ENCODE peak calls at places on chromosomes 6 and 20, in four cellular contexts. One of them, this sample, is unnamed.

GRCh38 chr6:3628143-3628840 is 123.2 kb downstream of the PXDC1 start:
- DNase-seq in uterus: no peak
- DNase-seq in heart left ventricle: no peak
- DNase-seq in HCT116: no peak
- DNase-seq in this sample: no peak

GRCh38 chr20:3616250-3616649 is 46.9 kb downstream of the GFRA4 start:
- DNase-seq in uterus: no peak
- DNase-seq in heart left ventricle: no peak
- DNase-seq in HCT116: no peak
- DNase-seq in this sample: no peak

GRCh38 chr20:44692932-44693476 is 22.2 kb upstream of the CCN5 start:
- DNase-seq in uterus: peak
- DNase-seq in heart left ventricle: peak
- DNase-seq in HCT116: peak
- DNase-seq in this sample: peak

GRCh38 chr6:138162947-138163569 is 1.3 kb downstream of the ARFGEF3 start:
- DNase-seq in uterus: no peak
- DNase-seq in heart left ventricle: no peak
- DNase-seq in HCT116: no peak
- DNase-seq in this sample: no peak

GRCh38 chr20:53598140-53599038 is 4.8 kb upstream of the ZNF217 start:
- DNase-seq in uterus: no peak
- DNase-seq in heart left ventricle: no peak
- DNase-seq in HCT116: no peak
- DNase-seq in this sample: peak

GRCh38 chr6:82251942-82252341 is 4.4 kb upstream of the IBTK start:
- DNase-seq in uterus: no peak
- DNase-seq in heart left ventricle: no peak
- DNase-seq in HCT116: peak
- DNase-seq in this sample: no peak

GRCh38 chr20:20875716-20876115 is 163.3 kb upstream of the RALGAPA2 start:
- DNase-seq in uterus: no peak
- DNase-seq in heart left ventricle: no peak
- DNase-seq in HCT116: no peak
- DNase-seq in this sample: no peak

GRCh38 chr20:25005661-25006060 is 13.1 kb upstream of the APMAP start:
- DNase-seq in uterus: no peak
- DNase-seq in heart left ventricle: no peak
- DNase-seq in HCT116: no peak
- DNase-seq in this sample: no peak

GRCh38 chr20:33796907-33797544 is 14.1 kb upstream of the CHMP4B start:
- DNase-seq in uterus: no peak
- DNase-seq in heart left ventricle: no peak
- DNase-seq in HCT116: peak
- DNase-seq in this sample: no peak

GRCh38 chr6:159654483-159655098 is 38.5 kb downstream of the SOD2 start:
- DNase-seq in uterus: no peak
- DNase-seq in heart left ventricle: no peak
- DNase-seq in HCT116: peak
- DNase-seq in this sample: no peak

GRCh38 chr6:82080767-82081166 is 166.8 kb downstream of the IBTK start:
- DNase-seq in uterus: no peak
- DNase-seq in heart left ventricle: no peak
- DNase-seq in HCT116: no peak
- DNase-seq in this sample: no peak

GRCh38 chr6:72616406-72617015 is 5.4 kb upstream of the KCNQ5 start:
- DNase-seq in uterus: no peak
- DNase-seq in heart left ventricle: no peak
- DNase-seq in HCT116: no peak
- DNase-seq in this sample: no peak

GRCh38 chr6:16420715-16421461 is 182.5 kb downstream of the GMPR start:
- DNase-seq in uterus: no peak
- DNase-seq in heart left ventricle: no peak
- DNase-seq in HCT116: no peak
- DNase-seq in this sample: no peak

GRCh38 chr6:16419636-16420331 is 181.4 kb downstream of the GMPR start:
- DNase-seq in uterus: no peak
- DNase-seq in heart left ventricle: no peak
- DNase-seq in HCT116: no peak
- DNase-seq in this sample: no peak

GRCh38 chr6:16426241-16426640 is 187.9 kb downstream of the GMPR start:
- DNase-seq in uterus: no peak
- DNase-seq in heart left ventricle: no peak
- DNase-seq in HCT116: no peak
- DNase-seq in this sample: no peak

GRCh38 chr6:16420332-16420714 is 181.9 kb downstream of the GMPR start:
- DNase-seq in uterus: no peak
- DNase-seq in heart left ventricle: no peak
- DNase-seq in HCT116: no peak
- DNase-seq in this sample: no peak

DNA sequence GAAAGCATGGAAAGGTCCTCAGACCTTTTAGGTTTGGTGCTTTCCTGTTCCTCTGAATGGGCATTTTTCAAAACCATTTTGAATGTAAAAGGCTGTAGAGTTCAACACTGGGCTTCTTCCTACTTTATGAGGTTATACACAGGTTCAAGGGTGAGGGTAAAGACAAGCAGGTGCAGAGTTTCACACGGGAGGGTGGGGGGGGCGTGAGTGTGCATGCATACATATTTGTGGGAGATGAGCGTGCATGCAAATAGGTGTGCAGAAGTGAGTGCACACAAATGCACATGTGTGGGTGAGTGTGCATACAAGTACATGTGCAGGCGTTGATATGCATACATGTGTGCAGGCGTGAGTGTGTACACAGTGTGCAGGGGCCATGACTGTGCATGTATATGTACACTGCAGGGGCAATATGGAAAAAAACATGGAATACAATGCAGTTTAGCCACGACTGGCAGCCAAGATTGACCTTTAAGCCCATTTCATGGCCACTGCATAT is 183.1 kb downstream of the GMPR start:
- DNase-seq in uterus: no peak
- DNase-seq in heart left ventricle: no peak
- DNase-seq in HCT116: no peak
- DNase-seq in this sample: no peak
- TF ChIP-seq POLR2A in uterus: no peak
- TF ChIP-seq POLR2A in heart left ventricle: no peak
- TF ChIP-seq POLR2A in HCT116: no peak
- TF ChIP-seq POLR2A in this sample: no peak

GRCh38 chr20:49278036-49278816 is at the start of gene ZNFX1:
- DNase-seq in uterus: peak
- DNase-seq in heart left ventricle: peak
- DNase-seq in HCT116: peak
- DNase-seq in this sample: peak

GRCh38 chr20:49275634-49276033 is 2.2 kb downstream of the ZNFX1 start:
- DNase-seq in uterus: no peak
- DNase-seq in heart left ventricle: no peak
- DNase-seq in HCT116: no peak
- DNase-seq in this sample: no peak

GRCh38 chr20:49277786-49278035 is 146 bp downstream of the ZNFX1 start:
- DNase-seq in uterus: no peak
- DNase-seq in heart left ventricle: no peak
- DNase-seq in HCT116: no peak
- DNase-seq in this sample: no peak

GRCh38 chr20:49276201-49276894 is 1.5 kb downstream of the ZNFX1 start:
- DNase-seq in uterus: no peak
- DNase-seq in heart left ventricle: no peak
- DNase-seq in HCT116: no peak
- DNase-seq in this sample: peak

GRCh38 chr20:49276895-49277785 is 717 bp downstream of the ZNFX1 start:
- DNase-seq in uterus: no peak
- DNase-seq in heart left ventricle: peak
- DNase-seq in HCT116: no peak
- DNase-seq in this sample: peak
- TF ChIP-seq POLR2A in uterus: no peak
- TF ChIP-seq POLR2A in heart left ventricle: no peak
- TF ChIP-seq POLR2A in HCT116: no peak
- TF ChIP-seq POLR2A in this sample: no peak

DNA sequence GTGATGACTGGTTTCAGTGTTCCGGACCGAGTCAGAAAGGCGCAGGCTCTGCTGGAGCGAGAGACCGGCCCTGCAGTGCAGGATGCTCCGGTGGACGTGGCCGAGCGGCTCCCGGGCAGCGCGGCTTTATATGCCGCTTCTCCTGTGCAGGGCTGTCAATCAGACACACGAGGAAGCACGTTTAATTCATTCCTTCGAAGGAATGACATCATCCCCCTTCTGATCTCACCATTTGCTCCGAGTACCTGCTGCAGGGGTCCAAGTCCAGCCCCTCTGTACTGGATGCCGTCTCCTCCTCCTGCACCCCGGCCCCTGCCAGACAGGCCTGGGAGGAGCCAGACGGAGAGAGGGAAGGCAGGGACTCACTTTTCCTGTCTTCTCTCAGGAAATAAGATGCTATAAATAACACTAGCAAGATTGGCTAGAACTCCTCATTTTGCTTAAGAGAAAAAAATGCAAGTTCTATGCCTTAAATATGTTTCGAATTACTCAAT is at the start of gene THBS2:
- DNase-seq in uterus: peak
- DNase-seq in heart left ventricle: peak
- DNase-seq in HCT116: no peak
- DNase-seq in this sample: no peak
- TF ChIP-seq POLR2A in uterus: peak
- TF ChIP-seq POLR2A in heart left ventricle: no peak
- TF ChIP-seq POLR2A in HCT116: no peak
- TF ChIP-seq POLR2A in this sample: no peak

GRCh38 chr20:31862157-31862470 is 8.2 kb downstream of the DUSP15 start:
- DNase-seq in uterus: no peak
- DNase-seq in heart left ventricle: no peak
- DNase-seq in HCT116: no peak
- DNase-seq in this sample: no peak
- TF ChIP-seq POLR2A in uterus: no peak
- TF ChIP-seq POLR2A in heart left ventricle: no peak
- TF ChIP-seq POLR2A in HCT116: no peak
- TF ChIP-seq POLR2A in this sample: no peak

This sample was measured in testis.